ENCODE peak calls at places on chromosomes 6 and 20, in nine cellular contexts. G, D, E, P, F, N, S, X and A are unnamed samples.
A peak's percentile ranks its signal among the peaks of the same experiment; 100 is the strongest.

GRCh38 chr6:56555438-56555872 is 87.2 kb downstream of the DST start:
- DNase-seq in N (no peak), P (no peak), S (no peak), G (no peak), X (no peak), D (no peak), F (no peak), E (no peak), A (peak; percentile 40)

GRCh38 chr6:42025066-42025789 is 25.1 kb upstream of the TAF8 start:
- DNase-seq in F (no peak), E (no peak), X (no peak), S (no peak), G (no peak), P (no peak), N (peak; percentile 52), D (no peak), A (no peak)

GRCh38 chr6:89706121-89706520 is 67.6 kb upstream of the LYRM2 start:
- DNase-seq in D (no peak), S (no peak), G (no peak), N (no peak), F (no peak), P (no peak), E (no peak), X (no peak), A (no peak)

GRCh38 chr20:44336086-44336485 is 757 bp upstream of the R3HDML start:
- DNase-seq in F (no peak), E (no peak), S (no peak), N (no peak), D (no peak), P (no peak), G (no peak), X (no peak), A (no peak)

GRCh38 chr6:90028995-90029635 is 134.8 kb downstream of the GJA10 start:
- DNase-seq in D (no peak), N (peak; percentile 40), P (no peak), S (no peak), E (no peak), X (no peak), G (no peak), F (no peak), A (no peak)

GRCh38 chr6:169725270-169726048 is 1.2 kb upstream of the PHF10 start:
- DNase-seq in E (peak; percentile 58), D (peak; percentile 17), X (peak; percentile 42), P (no peak), S (no peak), F (no peak), G (peak; percentile 55), N (peak; percentile 69), A (no peak)

GRCh38 chr20:24136659-24137246 is 148.2 kb upstream of the GGTLC1 start:
- DNase-seq in X (no peak), P (no peak), E (no peak), D (no peak), F (no peak), G (no peak), N (peak; percentile 48), S (no peak), A (no peak)

GRCh38 chr6:71220466-71220865 is 68.1 kb upstream of the OGFRL1 start:
- DNase-seq in D (no peak), E (no peak), S (no peak), N (no peak), F (no peak), X (no peak), G (no peak), P (no peak), A (no peak)

GRCh38 chr6:87722831-87723726 is 21.0 kb upstream of the AKIRIN2 start:
- DNase-seq in X (peak; percentile 59), P (peak; percentile 77), G (peak; percentile 58), N (peak; percentile 84), S (peak; percentile 66), F (no peak), E (peak; percentile 90), D (no peak), A (peak; percentile 96)

GRCh38 chr6:118808794-118809668 is 84.9 kb upstream of the ASF1A start:
- DNase-seq in X (no peak), S (peak; percentile 47), E (no peak), N (peak; percentile 87), P (peak; percentile 79), D (no peak), G (no peak), F (no peak), A (no peak)

GRCh38 chr6:63097222-63097621 is 114.0 kb upstream of the FKBP1C start:
- DNase-seq in P (no peak), F (no peak), X (no peak), E (no peak), D (no peak), G (no peak), N (no peak), S (no peak), A (no peak)

GRCh38 chr6:19873031-19873430 is 35.9 kb downstream of the ID4 start:
- DNase-seq in S (no peak), G (peak; percentile 53), F (no peak), D (no peak), X (no peak), P (no peak), N (no peak), E (no peak), A (no peak)

GRCh38 chr6:13063300-13063918 is 264.9 kb downstream of the TBC1D7 start:
- DNase-seq in E (no peak), D (no peak), G (no peak), P (no peak), F (no peak), S (no peak), N (no peak), X (no peak), A (no peak)

GRCh38 chr20:63645218-63645617 is 8.0 kb downstream of the STMN3 start:
- DNase-seq in G (no peak), X (no peak), D (no peak), E (no peak), N (no peak), S (no peak), F (no peak), P (no peak), A (no peak)

GRCh38 chr6:15577106-15577505 is 85.7 kb downstream of the DTNBP1 start:
- DNase-seq in X (no peak), P (no peak), D (no peak), E (no peak), S (no peak), G (no peak), N (no peak), F (no peak), A (no peak)

GRCh38 chr6:111997863-111998191 is 56.1 kb upstream of the CCN6 start:
- DNase-seq in X (no peak), F (no peak), N (no peak), G (no peak), D (no peak), S (no peak), P (no peak), E (no peak), A (no peak)

GRCh38 chr20:22791877-22792525 is 207.6 kb upstream of the FOXA2 start:
- DNase-seq in S (no peak), D (no peak), P (no peak), E (no peak), N (no peak), F (no peak), G (no peak), X (no peak), A (no peak)

GRCh38 chr6:170278743-170279094 is 12.2 kb downstream of the DLL1 start:
- DNase-seq in F (no peak), X (no peak), N (peak; percentile 9), S (no peak), D (no peak), G (no peak), P (no peak), E (no peak), A (no peak)

GRCh38 chr6:53233309-53233708 is 84.7 kb upstream of the GCM1 start:
- DNase-seq in S (no peak), G (no peak), E (no peak), P (no peak), F (no peak), X (no peak), D (peak; percentile 77), N (no peak), A (no peak)

GRCh38 chr6:83221302-83221701 is 28.1 kb downstream of the RWDD2A start:
- DNase-seq in N (no peak), P (no peak), F (no peak), S (no peak), X (no peak), G (no peak), E (no peak), D (no peak), A (no peak)

GRCh38 chr6:9168669-9169068 is 733.3 kb upstream of the SLC35B3 start:
- DNase-seq in S (no peak), E (no peak), P (no peak), G (no peak), X (no peak), D (no peak), N (no peak), F (no peak), A (no peak)

GRCh38 chr20:62755817-62756724 is 40.2 kb upstream of the MRGBP start:
- DNase-seq in D (no peak), P (no peak), F (no peak), G (no peak), E (no peak), N (no peak), X (no peak), S (no peak), A (no peak)

GRCh38 chr20:4006640-4007039 is 8.7 kb downstream of the RNF24 start:
- DNase-seq in S (no peak), G (no peak), N (no peak), P (no peak), F (no peak), D (no peak), E (no peak), X (no peak), A (no peak)

GRCh38 chr20:35772563-35773058 is 796 bp downstream of the PHF20 start:
- DNase-seq in S (no peak), F (no peak), P (no peak), E (no peak), X (no peak), N (no peak), G (no peak), D (no peak), A (no peak)

GRCh38 chr6:40719671-40720374 is 132.7 kb upstream of the LRFN2 start:
- DNase-seq in E (no peak), N (peak; percentile 95), S (no peak), P (no peak), G (no peak), F (no peak), D (peak; percentile 91), X (no peak), A (peak; percentile 41)

GRCh38 chr6:28351087-28351486 is 1.3 kb downstream of the ZKSCAN3 start:
- DNase-seq in P (no peak), E (no peak), N (no peak), S (no peak), F (no peak), D (peak; percentile 8), G (no peak), X (no peak), A (no peak)

GRCh38 chr6:167800549-167800948 is 26.2 kb upstream of the AFDN start:
- DNase-seq in X (no peak), E (no peak), D (no peak), P (no peak), F (no peak), N (no peak), S (no peak), G (no peak), A (no peak)

GRCh38 chr6:168128631-168129291 is 49.7 kb upstream of the FRMD1 start:
- DNase-seq in X (no peak), P (peak; percentile 15), F (no peak), S (no peak), N (no peak), G (no peak), E (no peak), D (no peak), A (no peak)

GRCh38 chr20:17958326-17959256 is 10.0 kb downstream of the SNX5 start:
- DNase-seq in E (no peak), N (no peak), P (no peak), X (no peak), S (no peak), G (no peak), D (no peak), F (no peak), A (no peak)

GRCh38 chr6:167573461-167574215 is 248.8 kb downstream of the TTLL2 start:
- DNase-seq in P (no peak), D (no peak), F (no peak), E (no peak), S (no peak), G (no peak), N (no peak), X (peak; percentile 27), A (no peak)

GRCh38 chr20:50041238-50041915 is 58.6 kb downstream of the SNAI1 start:
- DNase-seq in F (no peak), D (peak; percentile 42), G (no peak), S (no peak), P (no peak), X (no peak), E (no peak), N (peak; percentile 82), A (no peak)